ENCODE peak calls at places on chromosomes 11 and 22, in five cellular contexts. P is HL-60, J is dorsolateral prefrontal cortex, T is ovary, N is PC-3. G is an unnamed sample.

GRCh38 chr11:129333873-129334272 is 41.8 kb upstream of the BARX2 start:
- DNase-seq in T (no peak), J (no peak), N (peak), P (no peak), G (no peak)

GRCh38 chr11:65262775-65263174 is 1.0 kb downstream of the POLA2 start:
- DNase-seq in N (no peak), P (no peak), T (no peak), J (no peak), G (no peak)

GRCh38 chr11:117458275-117459120 is 130.8 kb downstream of the CEP164 start:
- DNase-seq in P (no peak), J (no peak), N (no peak), T (no peak), G (peak)

GRCh38 chr22:23767673-23768548 is at the start of gene CHCHD10:
- DNase-seq in N (peak), J (peak), T (peak), P (peak), G (peak)

GRCh38 chr11:70504246-70505020 is 106.1 kb downstream of the CTTN start:
- DNase-seq in J (peak), T (peak), P (no peak), N (no peak), G (no peak)

GRCh38 chr22:24423519-24424000 is 3.8 kb upstream of the ADORA2A start:
- DNase-seq in T (peak), N (peak), P (peak), J (no peak), G (peak)

GRCh38 chr11:119828819-119829218 is 99.8 kb upstream of the NECTIN1 start:
- DNase-seq in T (no peak), J (no peak), N (no peak), P (no peak), G (no peak)

GRCh38 chr11:28231475-28231874 is 123.3 kb downstream of the METTL15 start:
- DNase-seq in P (no peak), N (no peak), J (no peak), T (no peak), G (no peak)

GRCh38 chr22:26579331-26579886 is 10.5 kb downstream of the TPST2 start:
- DNase-seq in J (no peak), P (peak), N (no peak), T (no peak), G (no peak)

GRCh38 chr22:49179175-49179574 is 648.5 kb downstream of the BRD1 start:
- DNase-seq in J (no peak), P (no peak), T (no peak), N (no peak), G (no peak)

GRCh38 chr11:57476223-57476882 is 16.0 kb downstream of the RTN4RL2 start:
- DNase-seq in P (no peak), N (peak), T (peak), J (no peak), G (peak)

GRCh38 chr11:69277074-69277809 is 16.7 kb upstream of the MYEOV start:
- DNase-seq in J (no peak), T (no peak), N (no peak), P (no peak), G (no peak)

GRCh38 chr11:72217856-72218745 is 1.5 kb downstream of the FOLR2 start:
- DNase-seq in T (no peak), N (no peak), J (no peak), P (no peak), G (no peak)

GRCh38 chr11:26620282-26621045 is 48.4 kb upstream of the MUC15 start:
- DNase-seq in T (no peak), J (no peak), N (no peak), P (no peak), G (no peak)

DNA sequence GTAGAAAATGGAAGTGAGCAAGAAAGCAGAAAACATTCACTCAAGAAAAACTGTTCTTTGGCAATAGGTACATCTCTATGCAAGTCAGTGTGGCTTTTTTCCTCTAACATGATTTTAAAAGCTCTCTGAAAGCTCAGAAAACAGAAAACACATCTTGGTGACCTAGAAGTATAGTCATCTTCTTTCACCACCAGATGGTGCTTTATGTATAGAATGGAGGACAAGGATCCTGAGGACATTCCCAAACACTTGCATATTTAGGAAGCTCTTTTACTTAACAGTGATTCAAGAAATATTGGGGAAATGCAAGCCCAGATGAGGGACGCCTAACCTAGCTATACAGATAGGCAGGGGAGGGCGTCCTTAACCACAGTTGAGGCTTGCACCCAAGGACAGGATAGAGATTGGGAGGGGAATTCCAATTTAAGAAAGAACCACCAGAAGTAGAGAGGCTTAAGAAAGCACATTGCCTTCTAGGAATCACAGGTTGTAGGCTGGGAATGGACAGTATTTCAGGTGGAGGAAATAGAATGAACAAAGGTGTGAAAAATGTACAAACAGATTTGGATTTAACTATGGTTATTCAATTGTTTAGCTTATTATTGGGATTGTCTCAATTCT is 13.8 kb upstream of the CCDC81 start:
- DNase-seq in P (no peak), T (no peak), N (peak), J (no peak), G (no peak)
- TF ChIP-seq CTCF in P (no peak), T (no peak), N (peak), J (peak), G (no peak)

GRCh38 chr11:95228081-95228859 is 2.7 kb downstream of the SESN3 start:
- DNase-seq in J (no peak), N (peak), T (no peak), P (no peak), G (no peak)
- H3K4me3 ChIP-seq in J (peak), N (no peak), T (no peak), P (peak), G (no peak)

GRCh38 chr11:97514446-97514845 is 1124.6 kb downstream of the JRKL start:
- DNase-seq in J (no peak), T (no peak), P (no peak), N (no peak), G (no peak)

DNA sequence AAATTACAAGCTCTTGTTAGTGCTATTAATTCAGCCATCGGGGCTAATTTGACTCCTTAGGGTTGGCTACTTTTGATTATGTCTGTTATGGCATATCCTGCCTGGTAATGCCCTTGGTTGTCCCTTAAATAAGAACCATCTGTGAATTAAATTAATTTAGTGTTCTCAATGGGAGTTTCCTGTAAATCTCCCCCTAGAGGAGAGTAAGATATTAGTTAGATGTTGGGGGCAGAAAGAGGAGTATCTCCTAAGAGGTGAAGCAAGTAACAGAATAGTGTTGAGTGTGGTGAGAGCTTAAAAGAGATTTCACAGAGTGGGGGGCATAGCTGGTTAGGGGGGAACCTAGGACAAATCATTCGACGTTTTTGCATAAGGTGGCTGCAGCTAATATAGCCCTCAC is 1126.9 kb downstream of the JRKL start:
- DNase-seq in T (no peak), J (no peak), P (no peak), N (no peak), G (no peak)
- TF ChIP-seq CTCF in T (no peak), J (no peak), P (no peak), N (peak), G (no peak)

GRCh38 chr22:44133901-44134511 is 46.7 kb upstream of the PARVG start:
- DNase-seq in N (no peak), P (peak), J (no peak), T (no peak), G (peak)
- H3K4me3 ChIP-seq in N (no peak), P (no peak), J (no peak), T (no peak), G (no peak)

GRCh38 chr11:121153472-121153871 is 52.4 kb downstream of the TECTA start:
- DNase-seq in N (no peak), T (no peak), P (no peak), J (no peak), G (no peak)
- TF ChIP-seq CTCF in N (peak), T (no peak), P (no peak), J (no peak), G (no peak)